ENCODE peak calls at places on chromosome 20, in four cellular contexts. W is NCI-H1436, J is A549, V is psoas muscle. R is an unnamed sample.

GRCh38 chr20:63775096-63775978 is 35.8 kb downstream of the SLC2A4RG start:
- DNase-seq in W (peak; percentile 52), J (no peak), V (peak; percentile 73), R (no peak)

GRCh38 chr20:42125426-42125825 is 507.2 kb upstream of the CHD6 start:
- DNase-seq in W (no peak), J (no peak), V (no peak), R (no peak)

GRCh38 chr20:37319120-37319717 is 26.7 kb upstream of the SRC start:
- DNase-seq in W (no peak), J (no peak), V (no peak), R (no peak)

GRCh38 chr20:59813948-59814834 is 119.2 kb downstream of the SYCP2 start:
- DNase-seq in W (no peak), J (no peak), V (no peak), R (no peak)

GRCh38 chr20:41261790-41262717 is 55.5 kb downstream of the ZHX3 start:
- DNase-seq in W (no peak), J (no peak), V (no peak), R (no peak)

GRCh38 chr20:45309075-45309474 is 976 bp upstream of the MATN4 start:
- DNase-seq in W (no peak), J (no peak), V (no peak), R (no peak)

GRCh38 chr20:63232235-63233060 is 3.3 kb upstream of the BIRC7 start:
- DNase-seq in W (no peak), J (peak; percentile 96), V (no peak), R (no peak)

GRCh38 chr20:61766921-61767610 is 298.6 kb downstream of the TAF4 start:
- DNase-seq in W (no peak), J (no peak), V (no peak), R (no peak)

GRCh38 chr20:48620486-48621255 is 207.1 kb downstream of the PREX1 start:
- DNase-seq in W (peak; percentile 44), J (peak; percentile 84), V (peak; percentile 89), R (peak; percentile 97)